ENCODE peak calls at places on chromosomes 12 and 14, in six cellular contexts. One of them, this sample, is unnamed.

GRCh38 chr12:49165114-49165513 is 23.8 kb downstream of the TUBA1A start:
- DNase-seq in HCEC 1CT: no peak
- DNase-seq in NCI-H1092 treated with DMSO at 0.1 percent for 48 hours: no peak
- DNase-seq in GM13977: no peak
- DNase-seq in germinal center: no peak
- DNase-seq in breast epithelium: no peak
- DNase-seq in this sample: no peak

GRCh38 chr12:31238764-31239387 is 87.1 kb downstream of the SINHCAF start:
- DNase-seq in HCEC 1CT: peak
- DNase-seq in NCI-H1092 treated with DMSO at 0.1 percent for 48 hours: peak
- DNase-seq in GM13977: peak
- DNase-seq in germinal center: peak
- DNase-seq in breast epithelium: peak
- DNase-seq in this sample: peak

GRCh38 chr14:103398427-103399195 is 13.4 kb downstream of the MARK3 start:
- DNase-seq in HCEC 1CT: peak
- DNase-seq in NCI-H1092 treated with DMSO at 0.1 percent for 48 hours: no peak
- DNase-seq in GM13977: no peak
- DNase-seq in germinal center: no peak
- DNase-seq in breast epithelium: no peak
- DNase-seq in this sample: no peak

GRCh38 chr12:96073346-96074336 is 38.3 kb upstream of the LTA4H start:
- DNase-seq in HCEC 1CT: no peak
- DNase-seq in NCI-H1092 treated with DMSO at 0.1 percent for 48 hours: no peak
- DNase-seq in GM13977: no peak
- DNase-seq in germinal center: peak
- DNase-seq in breast epithelium: no peak
- DNase-seq in this sample: peak

GRCh38 chr12:125075-125474 is 58.5 kb downstream of the IQSEC3 start:
- DNase-seq in HCEC 1CT: no peak
- DNase-seq in NCI-H1092 treated with DMSO at 0.1 percent for 48 hours: no peak
- DNase-seq in GM13977: no peak
- DNase-seq in germinal center: no peak
- DNase-seq in breast epithelium: no peak
- DNase-seq in this sample: no peak

GRCh38 chr12:76674669-76675315 is 89.1 kb upstream of the ZDHHC17 start:
- DNase-seq in HCEC 1CT: no peak
- DNase-seq in NCI-H1092 treated with DMSO at 0.1 percent for 48 hours: no peak
- DNase-seq in GM13977: no peak
- DNase-seq in germinal center: no peak
- DNase-seq in breast epithelium: no peak
- DNase-seq in this sample: no peak

GRCh38 chr12:118498171-118498570 is 121.8 kb downstream of the SUDS3 start:
- DNase-seq in HCEC 1CT: peak
- DNase-seq in NCI-H1092 treated with DMSO at 0.1 percent for 48 hours: no peak
- DNase-seq in GM13977: no peak
- DNase-seq in germinal center: no peak
- DNase-seq in breast epithelium: no peak
- DNase-seq in this sample: no peak

GRCh38 chr12:50914872-50915484 is 37.4 kb upstream of the HIGD1C start:
- DNase-seq in HCEC 1CT: no peak
- DNase-seq in NCI-H1092 treated with DMSO at 0.1 percent for 48 hours: no peak
- DNase-seq in GM13977: no peak
- DNase-seq in germinal center: no peak
- DNase-seq in breast epithelium: no peak
- DNase-seq in this sample: peak

GRCh38 chr12:49279706-49280159 is 14.9 kb downstream of the TUBA1C start:
- DNase-seq in HCEC 1CT: no peak
- DNase-seq in NCI-H1092 treated with DMSO at 0.1 percent for 48 hours: no peak
- DNase-seq in GM13977: no peak
- DNase-seq in germinal center: no peak
- DNase-seq in breast epithelium: no peak
- DNase-seq in this sample: no peak

GRCh38 chr12:29807125-29807524 is 23.4 kb upstream of the TMTC1 start:
- DNase-seq in HCEC 1CT: peak
- DNase-seq in NCI-H1092 treated with DMSO at 0.1 percent for 48 hours: no peak
- DNase-seq in GM13977: no peak
- DNase-seq in germinal center: no peak
- DNase-seq in breast epithelium: no peak
- DNase-seq in this sample: no peak

GRCh38 chr14:68239988-68240387 is 420.4 kb downstream of the RAD51B start:
- DNase-seq in HCEC 1CT: no peak
- DNase-seq in NCI-H1092 treated with DMSO at 0.1 percent for 48 hours: no peak
- DNase-seq in GM13977: no peak
- DNase-seq in germinal center: no peak
- DNase-seq in breast epithelium: no peak
- DNase-seq in this sample: no peak

GRCh38 chr12:69318225-69318624 is 30.0 kb upstream of the LYZ start:
- DNase-seq in HCEC 1CT: no peak
- DNase-seq in NCI-H1092 treated with DMSO at 0.1 percent for 48 hours: no peak
- DNase-seq in GM13977: no peak
- DNase-seq in germinal center: no peak
- DNase-seq in breast epithelium: no peak
- DNase-seq in this sample: no peak

GRCh38 chr14:61417890-61418455 is 96.6 kb downstream of the PRKCH start:
- DNase-seq in HCEC 1CT: no peak
- DNase-seq in NCI-H1092 treated with DMSO at 0.1 percent for 48 hours: no peak
- DNase-seq in GM13977: no peak
- DNase-seq in germinal center: no peak
- DNase-seq in breast epithelium: no peak
- DNase-seq in this sample: no peak

GRCh38 chr14:81765654-81766275 is 232.1 kb upstream of the SEL1L start:
- DNase-seq in HCEC 1CT: no peak
- DNase-seq in NCI-H1092 treated with DMSO at 0.1 percent for 48 hours: no peak
- DNase-seq in GM13977: no peak
- DNase-seq in germinal center: no peak
- DNase-seq in breast epithelium: no peak
- DNase-seq in this sample: no peak

GRCh38 chr12:90546511-90546910 is 408.5 kb downstream of the CCER1 start:
- DNase-seq in HCEC 1CT: no peak
- DNase-seq in NCI-H1092 treated with DMSO at 0.1 percent for 48 hours: no peak
- DNase-seq in GM13977: no peak
- DNase-seq in germinal center: no peak
- DNase-seq in breast epithelium: no peak
- DNase-seq in this sample: peak

GRCh38 chr12:64968989-64969819 is 144.8 kb downstream of the TBC1D30 start:
- DNase-seq in HCEC 1CT: no peak
- DNase-seq in NCI-H1092 treated with DMSO at 0.1 percent for 48 hours: no peak
- DNase-seq in GM13977: no peak
- DNase-seq in germinal center: no peak
- DNase-seq in breast epithelium: no peak
- DNase-seq in this sample: no peak

GRCh38 chr12:8697476-8698131 is at the start of gene RIMKLB:
- DNase-seq in HCEC 1CT: peak
- DNase-seq in NCI-H1092 treated with DMSO at 0.1 percent for 48 hours: peak
- DNase-seq in GM13977: peak
- DNase-seq in germinal center: peak
- DNase-seq in breast epithelium: peak
- DNase-seq in this sample: peak

GRCh38 chr12:13000616-13000934 is 510 bp upstream of the HEBP1 start:
- DNase-seq in HCEC 1CT: peak
- DNase-seq in NCI-H1092 treated with DMSO at 0.1 percent for 48 hours: peak
- DNase-seq in GM13977: no peak
- DNase-seq in germinal center: peak
- DNase-seq in breast epithelium: peak
- DNase-seq in this sample: no peak

GRCh38 chr12:127538325-127538724 is 728.6 kb upstream of the TMEM132C start:
- DNase-seq in HCEC 1CT: no peak
- DNase-seq in NCI-H1092 treated with DMSO at 0.1 percent for 48 hours: no peak
- DNase-seq in GM13977: no peak
- DNase-seq in germinal center: no peak
- DNase-seq in breast epithelium: no peak
- DNase-seq in this sample: no peak

GRCh38 chr14:94306047-94306978 is 13.2 kb upstream of the SERPINA10 start:
- DNase-seq in HCEC 1CT: no peak
- DNase-seq in NCI-H1092 treated with DMSO at 0.1 percent for 48 hours: no peak
- DNase-seq in GM13977: no peak
- DNase-seq in germinal center: no peak
- DNase-seq in breast epithelium: no peak
- DNase-seq in this sample: peak

GRCh38 chr12:119689935-119690500 is 22.1 kb downstream of the PRKAB1 start:
- DNase-seq in HCEC 1CT: no peak
- DNase-seq in NCI-H1092 treated with DMSO at 0.1 percent for 48 hours: no peak
- DNase-seq in GM13977: no peak
- DNase-seq in germinal center: no peak
- DNase-seq in breast epithelium: no peak
- DNase-seq in this sample: no peak

GRCh38 chr14:76772300-76773187 is 11.3 kb downstream of the VASH1 start:
- DNase-seq in HCEC 1CT: no peak
- DNase-seq in NCI-H1092 treated with DMSO at 0.1 percent for 48 hours: no peak
- DNase-seq in GM13977: no peak
- DNase-seq in germinal center: no peak
- DNase-seq in breast epithelium: no peak
- DNase-seq in this sample: no peak

GRCh38 chr12:119682635-119683340 is 14.9 kb downstream of the PRKAB1 start:
- DNase-seq in HCEC 1CT: no peak
- DNase-seq in NCI-H1092 treated with DMSO at 0.1 percent for 48 hours: no peak
- DNase-seq in GM13977: no peak
- DNase-seq in germinal center: peak
- DNase-seq in breast epithelium: no peak
- DNase-seq in this sample: no peak

GRCh38 chr12:132593938-132594358 is 16.4 kb downstream of the LRCOL1 start:
- DNase-seq in HCEC 1CT: peak
- DNase-seq in NCI-H1092 treated with DMSO at 0.1 percent for 48 hours: peak
- DNase-seq in GM13977: peak
- DNase-seq in germinal center: peak
- DNase-seq in breast epithelium: peak
- DNase-seq in this sample: peak

GRCh38 chr12:51874013-51874412 is 13.9 kb upstream of the ANKRD33 start:
- DNase-seq in HCEC 1CT: peak
- DNase-seq in NCI-H1092 treated with DMSO at 0.1 percent for 48 hours: no peak
- DNase-seq in GM13977: no peak
- DNase-seq in germinal center: no peak
- DNase-seq in breast epithelium: no peak
- DNase-seq in this sample: peak

GRCh38 chr14:49549881-49550280 is 36.3 kb downstream of the RPS29 start:
- DNase-seq in HCEC 1CT: peak
- DNase-seq in NCI-H1092 treated with DMSO at 0.1 percent for 48 hours: no peak
- DNase-seq in GM13977: no peak
- DNase-seq in germinal center: no peak
- DNase-seq in breast epithelium: no peak
- DNase-seq in this sample: no peak

GRCh38 chr12:110933326-110933974 is 13.1 kb upstream of the MYL2 start:
- DNase-seq in HCEC 1CT: no peak
- DNase-seq in NCI-H1092 treated with DMSO at 0.1 percent for 48 hours: no peak
- DNase-seq in GM13977: no peak
- DNase-seq in germinal center: no peak
- DNase-seq in breast epithelium: no peak
- DNase-seq in this sample: no peak

GRCh38 chr14:79842270-79842669 is 369.0 kb downstream of the DIO2 start:
- DNase-seq in HCEC 1CT: peak
- DNase-seq in NCI-H1092 treated with DMSO at 0.1 percent for 48 hours: no peak
- DNase-seq in GM13977: no peak
- DNase-seq in germinal center: no peak
- DNase-seq in breast epithelium: no peak
- DNase-seq in this sample: no peak

GRCh38 chr12:50745861-50746260 is 18.0 kb upstream of the ATF1 start:
- DNase-seq in HCEC 1CT: no peak
- DNase-seq in NCI-H1092 treated with DMSO at 0.1 percent for 48 hours: no peak
- DNase-seq in GM13977: no peak
- DNase-seq in germinal center: no peak
- DNase-seq in breast epithelium: no peak
- DNase-seq in this sample: no peak

This sample was measured in NCI-H2171 treated with DMSO at 0.1 percent for 48 hours.